ENCODE peak calls at places on chromosomes 16 and 17, in four cellular contexts. T is H1, I is K562, C is SK-N-SH. F is an unnamed sample.

GRCh38 chr16:67883872-67884261 is 818 bp upstream of the NRN1L start:
- DNase-seq in I (peak; percentile 76), T (peak; percentile 90), C (peak; percentile 90), F (no peak)

GRCh38 chr16:89909777-89910716 is 8.6 kb upstream of the MC1R start:
- DNase-seq in T (peak; percentile 93), I (peak; percentile 81), C (peak; percentile 92), F (no peak)

GRCh38 chr17:8991514-8992285 is 26.2 kb upstream of the PIK3R5 start:
- DNase-seq in I (peak; percentile 59), C (peak; percentile 53), T (peak; percentile 87), F (no peak)

GRCh38 chr17:37147301-37147812 is 198.6 kb downstream of the AATF start:
- DNase-seq in C (no peak), T (no peak), I (no peak), F (peak; percentile 27)

GRCh38 chr16:72997141-72997542 is 50.8 kb downstream of the ZFHX3 start:
- DNase-seq in C (no peak), T (no peak), I (no peak), F (no peak)

GRCh38 chr16:83171396-83171795 is 544.6 kb downstream of the CDH13 start:
- DNase-seq in C (no peak), T (no peak), I (no peak), F (no peak)

GRCh38 chr17:42548070-42548837 is 4.5 kb upstream of the HSD17B1 start:
- DNase-seq in T (peak; percentile 97), I (no peak), C (peak; percentile 22), F (no peak)

GRCh38 chr17:17077861-17078732 is 35.8 kb downstream of the MPRIP start:
- DNase-seq in I (no peak), C (no peak), T (no peak), F (no peak)

GRCh38 chr17:4305224-4305623 is 41.4 kb upstream of the ANKFY1 start:
- DNase-seq in I (no peak), T (no peak), C (no peak), F (no peak)

GRCh38 chr16:74896389-74897370 is 88.2 kb downstream of the WDR59 start:
- DNase-seq in T (no peak), C (no peak), I (peak; percentile 25), F (no peak)

GRCh38 chr16:87463722-87464690 is 28.8 kb downstream of the ZCCHC14 start:
- DNase-seq in I (no peak), C (no peak), T (no peak), F (no peak)

GRCh38 chr17:76791053-76791980 is 53.4 kb downstream of the MFSD11 start:
- DNase-seq in T (no peak), I (peak; percentile 81), C (peak; percentile 62), F (peak; percentile 33)

GRCh38 chr16:88628512-88628974 is 9.8 kb upstream of the IL17C start:
- DNase-seq in T (peak; percentile 86), I (peak; percentile 87), C (peak; percentile 80), F (no peak)

GRCh38 chr16:5042574-5043171 is 8.9 kb upstream of the NAGPA start:
- DNase-seq in I (no peak), C (no peak), T (no peak), F (no peak)

GRCh38 chr16:12061336-12062055 is 85.0 kb downstream of the SNX29 start:
- DNase-seq in C (no peak), T (no peak), I (no peak), F (no peak)

GRCh38 chr17:71402007-71402406 is 718.8 kb upstream of the SOX9 start:
- DNase-seq in C (no peak), T (no peak), I (no peak), F (no peak)

GRCh38 chr16:48164907-48165715 is 9.3 kb upstream of the ABCC12 start:
- DNase-seq in I (peak; percentile 82), C (peak; percentile 88), T (peak; percentile 89), F (no peak)

GRCh38 chr16:55643161-55643970 is 12.4 kb upstream of the SLC6A2 start:
- DNase-seq in I (no peak), T (no peak), C (no peak), F (no peak)

GRCh38 chr16:66842765-66843164 is 1.4 kb upstream of the CA7 start:
- DNase-seq in I (no peak), T (no peak), C (peak; percentile 48), F (no peak)

GRCh38 chr16:7397901-7398300 is 65.3 kb downstream of the RBFOX1 start:
- DNase-seq in I (no peak), C (no peak), T (no peak), F (no peak)

GRCh38 chr16:70512456-70512855 is 10.9 kb downstream of the COG4 start:
- DNase-seq in I (no peak), T (no peak), C (no peak), F (no peak)

GRCh38 chr17:14805348-14805747 is 459.8 kb downstream of the PMP22 start:
- DNase-seq in T (no peak), C (no peak), I (no peak), F (no peak)

GRCh38 chr17:42408076-42408475 is 15.0 kb downstream of the CAVIN1 start:
- DNase-seq in C (no peak), I (no peak), T (no peak), F (no peak)

GRCh38 chr17:2396568-2397246 is 4.2 kb downstream of the MNT start:
- DNase-seq in T (peak; percentile 89), I (peak; percentile 47), C (peak; percentile 81), F (peak; percentile 68)

GRCh38 chr16:69703638-69704037 is 22.7 kb downstream of the NQO1 start:
- DNase-seq in I (no peak), T (no peak), C (no peak), F (no peak)

GRCh38 chr16:89343501-89344291 is 126.2 kb downstream of the ZNF778 start:
- DNase-seq in I (no peak), C (no peak), T (no peak), F (no peak)

GRCh38 chr16:73365010-73365409 is 317.1 kb upstream of the ZFHX3 start:
- DNase-seq in T (no peak), I (no peak), C (peak; percentile 83), F (no peak)

GRCh38 chr17:1649844-1650409 is at the start of gene RILP:
- DNase-seq in T (peak; percentile 70), C (no peak), I (peak; percentile 78), F (no peak)

GRCh38 chr16:26382607-26383006 is 684.1 kb upstream of the C16orf82 start:
- DNase-seq in C (no peak), I (no peak), T (no peak), F (no peak)

GRCh38 chr17:69735285-69735684 is 320.8 kb downstream of the MAP2K6 start:
- DNase-seq in I (no peak), T (no peak), C (no peak), F (no peak)

GRCh38 chr17:69729937-69730336 is 315.4 kb downstream of the MAP2K6 start:
- DNase-seq in T (no peak), I (no peak), C (no peak), F (no peak)

GRCh38 chr17:69732272-69732671 is 317.8 kb downstream of the MAP2K6 start:
- DNase-seq in T (no peak), I (no peak), C (no peak), F (no peak)

GRCh38 chr17:69733171-69734014 is 318.9 kb downstream of the MAP2K6 start:
- DNase-seq in C (no peak), T (no peak), I (no peak), F (no peak)

DNA sequence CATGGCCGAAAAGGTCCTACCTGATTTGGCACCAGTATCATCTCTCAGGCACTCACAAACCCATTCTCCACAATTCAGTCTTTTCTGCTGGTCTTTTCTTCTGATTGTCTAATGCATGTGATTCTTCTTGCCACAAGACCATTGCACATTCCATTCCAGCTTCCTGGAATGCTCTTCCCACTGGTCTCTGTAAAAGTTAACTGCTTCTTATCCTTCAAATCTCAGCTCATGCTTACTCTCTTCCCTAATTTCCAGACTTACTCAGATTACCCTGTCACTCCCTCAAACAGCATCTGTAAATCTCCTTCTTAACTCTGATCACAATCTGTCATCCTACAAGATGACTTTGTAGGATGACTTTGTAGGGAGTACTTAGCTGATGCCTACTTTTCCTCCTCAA is 320.2 kb downstream of the MAP2K6 start:
- DNase-seq in I (no peak), T (no peak), C (no peak), F (no peak)
- TF ChIP-seq CHD2 in I (no peak), T (no peak), C (no peak), F (no peak)

GRCh38 chr17:65228287-65228686 is 91.1 kb downstream of the RGS9 start:
- DNase-seq in T (no peak), C (no peak), I (no peak), F (no peak)

GRCh38 chr17:65228734-65229390 is 91.7 kb downstream of the RGS9 start:
- DNase-seq in C (peak; percentile 90), T (no peak), I (peak; percentile 37), F (peak; percentile 89)

GRCh38 chr17:65229596-65229995 is 92.4 kb downstream of the RGS9 start:
- DNase-seq in I (no peak), T (no peak), C (no peak), F (no peak)

GRCh38 chr17:65231086-65231485 is 93.9 kb downstream of the RGS9 start:
- DNase-seq in I (no peak), C (no peak), T (no peak), F (no peak)

DNA sequence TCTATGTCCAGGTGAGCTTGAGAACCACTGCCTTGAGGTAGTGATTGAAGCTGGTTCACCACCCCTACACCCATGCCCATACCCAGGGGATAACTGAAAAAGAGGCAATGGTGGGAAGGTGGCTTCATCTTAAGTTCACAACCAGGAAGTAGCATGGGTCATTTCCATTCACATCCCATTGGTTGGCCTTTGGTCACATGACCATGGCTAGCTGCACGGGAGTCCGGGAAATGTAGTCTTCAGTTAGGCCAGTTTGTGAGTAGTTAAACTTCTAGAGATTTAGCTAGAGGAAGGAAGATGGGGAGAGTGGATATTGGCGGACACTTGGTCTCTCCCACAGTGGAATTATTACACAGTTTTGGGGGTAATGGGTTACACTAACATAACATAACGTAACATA is 92.9 kb downstream of the RGS9 start:
- DNase-seq in I (peak; percentile 39), C (no peak), T (no peak), F (no peak)
- TF ChIP-seq GABPA in I (no peak), C (no peak), T (no peak), F (no peak)

GRCh38 chr16:54363760-54364159 is 77.2 kb upstream of the IRX3 start:
- DNase-seq in I (no peak), C (no peak), T (no peak), F (no peak)
- TF ChIP-seq CHD2 in I (no peak), C (no peak), T (no peak), F (no peak)

GRCh38 chr17:34465756-34466155 is 102.7 kb upstream of the CCL1 start:
- DNase-seq in T (no peak), C (no peak), I (no peak), F (no peak)

DNA sequence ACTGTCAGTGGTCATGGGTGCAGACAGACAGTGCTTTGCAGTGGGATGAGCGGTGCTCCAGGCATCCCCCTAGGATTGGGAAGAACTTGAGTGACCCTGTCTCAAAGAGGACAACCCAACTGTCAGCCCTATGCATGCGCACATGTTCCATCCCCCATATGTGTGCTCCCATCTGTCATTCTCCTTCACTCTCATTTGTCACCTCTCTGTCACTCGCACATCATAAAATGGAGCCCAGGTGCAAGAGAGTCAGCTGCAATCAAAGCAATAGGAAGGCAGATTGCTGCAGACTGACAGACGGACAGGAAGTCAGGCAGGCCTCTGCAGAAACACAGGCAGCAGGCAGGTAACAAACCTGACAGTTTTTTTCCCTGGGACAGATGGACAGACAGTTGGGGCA is 101.8 kb upstream of the CCL1 start:
- DNase-seq in T (no peak), I (no peak), C (no peak), F (no peak)
- TF ChIP-seq GABPA in T (no peak), I (no peak), C (no peak), F (no peak)

GRCh38 chr17:64348666-64349065 is 42.0 kb downstream of the PECAM1 start:
- DNase-seq in T (no peak), I (no peak), C (no peak), F (no peak)
- TF ChIP-seq CHD2 in T (no peak), I (no peak), C (no peak), F (no peak)

GRCh38 chr16:24129412-24129918 is 126.7 kb upstream of the CACNG3 start:
- DNase-seq in C (no peak), I (no peak), T (no peak), F (no peak)
- TF ChIP-seq GABPA in C (no peak), I (no peak), T (no peak), F (no peak)

F was measured in GM12878.